ENCODE peak calls at places on chromosomes 12 and 14, in four cellular contexts. Y is activated CD4-positive, CD25-positive, alpha-beta regulatory T cell; T is NCI-H2081; H is H7. P is an unnamed sample.

GRCh38 chr14:103516426-103517171 is 6.0 kb downstream of the CKB start:
- DNase-seq in Y (no peak), H (peak), T (no peak), P (no peak)

GRCh38 chr12:95218164-95218851 is 701 bp downstream of the VEZT start:
- DNase-seq in T (peak), H (no peak), Y (no peak), P (no peak)

GRCh38 chr14:72513994-72514659 is 379.8 kb downstream of the DPF3 start:
- DNase-seq in T (no peak), H (peak), Y (no peak), P (no peak)

GRCh38 chr14:104200591-104200990 is 62.2 kb downstream of the KIF26A start:
- DNase-seq in H (no peak), Y (no peak), T (no peak), P (no peak)

GRCh38 chr12:80697270-80697887 is 10.1 kb upstream of the MYF6 start:
- DNase-seq in H (no peak), Y (no peak), T (no peak), P (no peak)

GRCh38 chr12:54012631-54013398 is 4.0 kb downstream of the HOXC8 start:
- DNase-seq in Y (no peak), H (no peak), T (no peak), P (no peak)

GRCh38 chr14:81302613-81303012 is 81.9 kb upstream of the GTF2A1 start:
- DNase-seq in H (no peak), T (peak), Y (no peak), P (no peak)

GRCh38 chr12:13887774-13888388 is 93.5 kb downstream of the GRIN2B start:
- DNase-seq in Y (no peak), T (no peak), H (no peak), P (no peak)

GRCh38 chr12:22731231-22731630 is 106.3 kb downstream of the ETNK1 start:
- DNase-seq in T (no peak), H (no peak), Y (no peak), P (no peak)

GRCh38 chr12:116434155-116435065 is 124.8 kb upstream of the MAP1LC3B2 start:
- DNase-seq in Y (no peak), H (peak), T (no peak), P (no peak)

GRCh38 chr14:34354556-34354955 is 107.5 kb downstream of the SPTSSA start:
- DNase-seq in Y (no peak), H (no peak), T (no peak), P (no peak)

GRCh38 chr12:114826233-114826632 is 142.3 kb upstream of the TBX3 start:
- DNase-seq in H (no peak), T (no peak), Y (no peak), P (no peak)

GRCh38 chr12:10069099-10069498 is 29.7 kb downstream of the CLEC1A start:
- DNase-seq in T (no peak), Y (no peak), H (no peak), P (no peak)

GRCh38 chr14:100065942-100066574 is 836 bp downstream of the EVL start:
- DNase-seq in T (no peak), H (no peak), Y (peak), P (peak)

GRCh38 chr12:94071258-94071657 is 77.1 kb upstream of the PLXNC1 start:
- DNase-seq in H (no peak), T (no peak), Y (no peak), P (no peak)

GRCh38 chr14:105212541-105213305 is 31.6 kb upstream of the NUDT14 start:
- DNase-seq in H (no peak), T (peak), Y (no peak), P (no peak)

GRCh38 chr12:39902823-39903222 is 203.1 kb downstream of the SLC2A13 start:
- DNase-seq in T (no peak), Y (no peak), H (no peak), P (no peak)

GRCh38 chr12:19338405-19338804 is 100.9 kb upstream of the AEBP2 start:
- DNase-seq in T (no peak), H (no peak), Y (no peak), P (no peak)

GRCh38 chr12:111424793-111425251 is 19.1 kb downstream of the SH2B3 start:
- DNase-seq in T (no peak), Y (no peak), H (peak), P (no peak)

GRCh38 chr14:68607081-68607851 is 185.6 kb downstream of the ZFP36L1 start:
- DNase-seq in H (peak), Y (no peak), T (no peak), P (no peak)